ENCODE peak calls at places on chromosomes 16 and 17, in six cellular contexts. One of them, this sample, is unnamed.

GRCh38 chr16:72945081-72945480 is 102.8 kb downstream of the ZFHX3 start:
- DNase-seq in esophagus muscularis mucosa: no peak
- DNase-seq in SK-N-SH: no peak
- DNase-seq in stomach: no peak
- DNase-seq in transverse colon: no peak
- DNase-seq in vagina: no peak
- DNase-seq in this sample: peak; percentile 40

GRCh38 chr17:14772776-14773175 is 471.9 kb downstream of the HS3ST3B1 start:
- DNase-seq in esophagus muscularis mucosa: no peak
- DNase-seq in SK-N-SH: no peak
- DNase-seq in stomach: no peak
- DNase-seq in transverse colon: no peak
- DNase-seq in vagina: no peak
- DNase-seq in this sample: no peak

GRCh38 chr16:49487746-49488145 is 114.1 kb downstream of the C16orf78 start:
- DNase-seq in esophagus muscularis mucosa: no peak
- DNase-seq in SK-N-SH: no peak
- DNase-seq in stomach: no peak
- DNase-seq in transverse colon: peak; percentile 6
- DNase-seq in vagina: no peak
- DNase-seq in this sample: peak; percentile 44

GRCh38 chr17:2707721-2708584 is 3.6 kb downstream of the CLUH start:
- DNase-seq in esophagus muscularis mucosa: no peak
- DNase-seq in SK-N-SH: peak; percentile 83
- DNase-seq in stomach: peak; percentile 60
- DNase-seq in transverse colon: peak; percentile 35
- DNase-seq in vagina: no peak
- DNase-seq in this sample: peak; percentile 76

GRCh38 chr17:78345172-78345571 is 14.7 kb downstream of the SOCS3 start:
- DNase-seq in esophagus muscularis mucosa: no peak
- DNase-seq in SK-N-SH: no peak
- DNase-seq in stomach: no peak
- DNase-seq in transverse colon: no peak
- DNase-seq in vagina: no peak
- DNase-seq in this sample: no peak

GRCh38 chr17:12178644-12179330 is 158.1 kb downstream of the MAP2K4 start:
- DNase-seq in esophagus muscularis mucosa: no peak
- DNase-seq in SK-N-SH: no peak
- DNase-seq in stomach: no peak
- DNase-seq in transverse colon: no peak
- DNase-seq in vagina: no peak
- DNase-seq in this sample: no peak

GRCh38 chr17:39674702-39675389 is 6.6 kb downstream of the PNMT start:
- DNase-seq in esophagus muscularis mucosa: no peak
- DNase-seq in SK-N-SH: no peak
- DNase-seq in stomach: peak; percentile 57
- DNase-seq in transverse colon: peak; percentile 70
- DNase-seq in vagina: no peak
- DNase-seq in this sample: peak; percentile 77

GRCh38 chr16:86307518-86307903 is 202.8 kb upstream of the FOXF1 start:
- DNase-seq in esophagus muscularis mucosa: no peak
- DNase-seq in SK-N-SH: no peak
- DNase-seq in stomach: no peak
- DNase-seq in transverse colon: no peak
- DNase-seq in vagina: no peak
- DNase-seq in this sample: no peak

GRCh38 chr16:49701867-49702494 is 153.9 kb downstream of the ZNF423 start:
- DNase-seq in esophagus muscularis mucosa: no peak
- DNase-seq in SK-N-SH: no peak
- DNase-seq in stomach: no peak
- DNase-seq in transverse colon: peak; percentile 27
- DNase-seq in vagina: peak; percentile 92
- DNase-seq in this sample: no peak

GRCh38 chr17:7262192-7263070 is at the start of gene CLDN7:
- DNase-seq in esophagus muscularis mucosa: no peak
- DNase-seq in SK-N-SH: peak; percentile 42
- DNase-seq in stomach: peak; percentile 52
- DNase-seq in transverse colon: peak; percentile 94
- DNase-seq in vagina: no peak
- DNase-seq in this sample: no peak

GRCh38 chr17:37701424-37702020 is 43.3 kb downstream of the HNF1B start:
- DNase-seq in esophagus muscularis mucosa: no peak
- DNase-seq in SK-N-SH: peak; percentile 24
- DNase-seq in stomach: peak; percentile 63
- DNase-seq in transverse colon: peak; percentile 64
- DNase-seq in vagina: no peak
- DNase-seq in this sample: no peak

GRCh38 chr17:3527896-3528603 is 29.6 kb downstream of the TRPV3 start:
- DNase-seq in esophagus muscularis mucosa: no peak
- DNase-seq in SK-N-SH: no peak
- DNase-seq in stomach: no peak
- DNase-seq in transverse colon: no peak
- DNase-seq in vagina: no peak
- DNase-seq in this sample: peak; percentile 41

GRCh38 chr17:70855401-70856054 is 686.2 kb downstream of the KCNJ2 start:
- DNase-seq in esophagus muscularis mucosa: no peak
- DNase-seq in SK-N-SH: no peak
- DNase-seq in stomach: peak; percentile 26
- DNase-seq in transverse colon: no peak
- DNase-seq in vagina: no peak
- DNase-seq in this sample: no peak

GRCh38 chr17:78538033-78538776 is 39.0 kb downstream of the DNAH17 start:
- DNase-seq in esophagus muscularis mucosa: peak; percentile 90
- DNase-seq in SK-N-SH: no peak
- DNase-seq in stomach: no peak
- DNase-seq in transverse colon: no peak
- DNase-seq in vagina: no peak
- DNase-seq in this sample: peak; percentile 21

GRCh38 chr16:52456368-52456767 is 90.6 kb downstream of the TOX3 start:
- DNase-seq in esophagus muscularis mucosa: no peak
- DNase-seq in SK-N-SH: no peak
- DNase-seq in stomach: no peak
- DNase-seq in transverse colon: no peak
- DNase-seq in vagina: no peak
- DNase-seq in this sample: no peak

GRCh38 chr17:1006054-1006453 is 9.1 kb downstream of the TIMM22 start:
- DNase-seq in esophagus muscularis mucosa: no peak
- DNase-seq in SK-N-SH: peak; percentile 23
- DNase-seq in stomach: peak; percentile 87
- DNase-seq in transverse colon: peak; percentile 59
- DNase-seq in vagina: no peak
- DNase-seq in this sample: peak; percentile 79

GRCh38 chr16:985646-986400 is 4.3 kb downstream of the SOX8 start:
- DNase-seq in esophagus muscularis mucosa: no peak
- DNase-seq in SK-N-SH: peak; percentile 41
- DNase-seq in stomach: no peak
- DNase-seq in transverse colon: no peak
- DNase-seq in vagina: no peak
- DNase-seq in this sample: no peak

GRCh38 chr17:44502598-44503079 is 567 bp downstream of the GPATCH8 start:
- DNase-seq in esophagus muscularis mucosa: no peak
- DNase-seq in SK-N-SH: no peak
- DNase-seq in stomach: peak; percentile 26
- DNase-seq in transverse colon: no peak
- DNase-seq in vagina: no peak
- DNase-seq in this sample: peak; percentile 85

GRCh38 chr17:34254146-34254545 is 939 bp upstream of the CCL2 start:
- DNase-seq in esophagus muscularis mucosa: peak; percentile 92
- DNase-seq in SK-N-SH: no peak
- DNase-seq in stomach: no peak
- DNase-seq in transverse colon: no peak
- DNase-seq in vagina: no peak
- DNase-seq in this sample: no peak

GRCh38 chr16:2090481-2090797 is 42.7 kb downstream of the TSC2 start:
- DNase-seq in esophagus muscularis mucosa: no peak
- DNase-seq in SK-N-SH: no peak
- DNase-seq in stomach: peak; percentile 57
- DNase-seq in transverse colon: peak; percentile 27
- DNase-seq in vagina: no peak
- DNase-seq in this sample: no peak
- H3K4me3 ChIP-seq in esophagus muscularis mucosa: no peak overlapping the region
- H3K4me3 ChIP-seq in SK-N-SH: no peak overlapping the region
- H3K4me3 ChIP-seq in stomach: peak overlapping the region; percentile 43
- H3K4me3 ChIP-seq in transverse colon: peak overlapping the region; percentile 44
- H3K4me3 ChIP-seq in vagina: no peak overlapping the region
- H3K4me3 ChIP-seq in this sample: no peak overlapping the region

GRCh38 chr17:69501591-69502468 is 87.3 kb downstream of the MAP2K6 start:
- DNase-seq in esophagus muscularis mucosa: no peak
- DNase-seq in SK-N-SH: no peak
- DNase-seq in stomach: peak; percentile 49
- DNase-seq in transverse colon: peak; percentile 47
- DNase-seq in vagina: no peak
- DNase-seq in this sample: no peak

GRCh38 chr17:69499301-69499700 is 84.8 kb downstream of the MAP2K6 start:
- DNase-seq in esophagus muscularis mucosa: no peak
- DNase-seq in SK-N-SH: no peak
- DNase-seq in stomach: no peak
- DNase-seq in transverse colon: no peak
- DNase-seq in vagina: no peak
- DNase-seq in this sample: no peak

GRCh38 chr17:69503711-69504110 is 89.2 kb downstream of the MAP2K6 start:
- DNase-seq in esophagus muscularis mucosa: no peak
- DNase-seq in SK-N-SH: no peak
- DNase-seq in stomach: no peak
- DNase-seq in transverse colon: no peak
- DNase-seq in vagina: no peak
- DNase-seq in this sample: no peak

GRCh38 chr17:69502488-69502887 is 88.0 kb downstream of the MAP2K6 start:
- DNase-seq in esophagus muscularis mucosa: no peak
- DNase-seq in SK-N-SH: no peak
- DNase-seq in stomach: no peak
- DNase-seq in transverse colon: no peak
- DNase-seq in vagina: no peak
- DNase-seq in this sample: no peak

GRCh38 chr17:69500911-69501429 is 86.5 kb downstream of the MAP2K6 start:
- DNase-seq in esophagus muscularis mucosa: no peak
- DNase-seq in SK-N-SH: no peak
- DNase-seq in stomach: no peak
- DNase-seq in transverse colon: peak; percentile 27
- DNase-seq in vagina: no peak
- DNase-seq in this sample: no peak
- TF ChIP-seq POLR2AphosphoS5 in esophagus muscularis mucosa: no peak
- TF ChIP-seq POLR2AphosphoS5 in SK-N-SH: no peak
- TF ChIP-seq POLR2AphosphoS5 in stomach: no peak
- TF ChIP-seq POLR2AphosphoS5 in transverse colon: no peak
- TF ChIP-seq POLR2AphosphoS5 in vagina: no peak
- TF ChIP-seq POLR2AphosphoS5 in this sample: no peak

GRCh38 chr17:75555679-75556153 is 30.2 kb downstream of the LLGL2 start:
- DNase-seq in esophagus muscularis mucosa: no peak
- DNase-seq in SK-N-SH: no peak
- DNase-seq in stomach: peak; percentile 51
- DNase-seq in transverse colon: peak; percentile 63
- DNase-seq in vagina: no peak
- DNase-seq in this sample: no peak
- TF ChIP-seq CTCF in esophagus muscularis mucosa: no peak
- TF ChIP-seq CTCF in SK-N-SH: no peak
- TF ChIP-seq CTCF in stomach: no peak
- TF ChIP-seq CTCF in transverse colon: no peak
- TF ChIP-seq CTCF in vagina: no peak
- TF ChIP-seq CTCF in this sample: no peak

DNA sequence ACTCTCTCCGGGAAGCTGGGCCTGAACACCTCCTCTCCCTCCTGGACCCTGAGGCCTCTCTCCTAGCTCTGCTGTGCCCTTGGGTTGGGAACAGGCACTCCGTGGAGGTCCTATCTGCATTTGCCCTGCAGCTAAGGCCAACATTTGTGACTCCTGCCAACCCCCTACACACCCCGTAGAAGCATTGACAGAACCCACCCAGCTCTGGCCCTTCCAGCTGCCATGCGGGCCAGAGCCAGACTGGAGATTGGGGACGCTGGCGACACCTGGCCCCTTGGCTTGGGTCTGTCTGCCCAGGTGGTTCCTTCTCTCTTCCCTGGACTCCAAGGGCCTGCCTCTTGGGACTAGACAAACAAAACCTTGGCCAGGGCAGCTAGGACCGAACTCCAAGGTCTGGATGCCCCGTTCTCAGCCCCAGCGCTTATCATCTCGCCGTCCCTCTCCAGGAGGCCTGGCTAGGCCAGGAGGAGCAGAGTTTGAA is 644 bp upstream of the RHBDF2 start:
- DNase-seq in esophagus muscularis mucosa: no peak
- DNase-seq in SK-N-SH: no peak
- DNase-seq in stomach: peak; percentile 48
- DNase-seq in transverse colon: no peak
- DNase-seq in vagina: no peak
- DNase-seq in this sample: no peak
- H3K4me3 ChIP-seq in esophagus muscularis mucosa: peak overlapping the region; percentile 68
- H3K4me3 ChIP-seq in SK-N-SH: peak overlapping the region; percentile 65
- H3K4me3 ChIP-seq in stomach: peak overlapping the region; percentile 85
- H3K4me3 ChIP-seq in transverse colon: peak overlapping the region; percentile 69
- H3K4me3 ChIP-seq in vagina: peak overlapping the region; percentile 84
- H3K4me3 ChIP-seq in this sample: peak overlapping the region; percentile 87